ENCODE peak calls at places on chromosomes 11 and 22, in six cellular contexts. One of them, this sample, is unnamed.

GRCh38 chr11:30008946-30009525 is 7.8 kb downstream of the KCNA4 start:
- DNase-seq in mesenchymal stem cell: no peak
- DNase-seq in H9: no peak
- DNase-seq in IMR-90: no peak
- DNase-seq in mesendoderm: no peak
- DNase-seq in H1: no peak
- DNase-seq in this sample: no peak

GRCh38 chr11:93906486-93906885 is 56.1 kb upstream of the VSTM5 start:
- DNase-seq in mesenchymal stem cell: no peak
- DNase-seq in H9: no peak
- DNase-seq in IMR-90: peak
- DNase-seq in mesendoderm: no peak
- DNase-seq in H1: no peak
- DNase-seq in this sample: no peak

GRCh38 chr11:128687321-128687720 is 6.6 kb upstream of the FLI1 start:
- DNase-seq in mesenchymal stem cell: peak
- DNase-seq in H9: peak
- DNase-seq in IMR-90: no peak
- DNase-seq in mesendoderm: peak
- DNase-seq in H1: peak
- DNase-seq in this sample: no peak

GRCh38 chr11:69541501-69542313 is 60.2 kb downstream of the LINC01488 start:
- DNase-seq in mesenchymal stem cell: no peak
- DNase-seq in H9: no peak
- DNase-seq in IMR-90: peak
- DNase-seq in mesendoderm: no peak
- DNase-seq in H1: no peak
- DNase-seq in this sample: no peak

GRCh38 chr11:46315033-46315738 is 32.1 kb upstream of the DGKZ start:
- DNase-seq in mesenchymal stem cell: peak
- DNase-seq in H9: peak
- DNase-seq in IMR-90: peak
- DNase-seq in mesendoderm: peak
- DNase-seq in H1: peak
- DNase-seq in this sample: peak

GRCh38 chr11:64239662-64240466 is 1.0 kb upstream of the FKBP2 start:
- DNase-seq in mesenchymal stem cell: peak
- DNase-seq in H9: no peak
- DNase-seq in IMR-90: no peak
- DNase-seq in mesendoderm: no peak
- DNase-seq in H1: no peak
- DNase-seq in this sample: no peak

GRCh38 chr22:29353860-29354259 is 34.5 kb downstream of the AP1B1 start:
- DNase-seq in mesenchymal stem cell: no peak
- DNase-seq in H9: no peak
- DNase-seq in IMR-90: no peak
- DNase-seq in mesendoderm: no peak
- DNase-seq in H1: no peak
- DNase-seq in this sample: no peak

GRCh38 chr11:118353084-118353710 is 6.2 kb upstream of the UBE4A start:
- DNase-seq in mesenchymal stem cell: peak
- DNase-seq in H9: no peak
- DNase-seq in IMR-90: peak
- DNase-seq in mesendoderm: no peak
- DNase-seq in H1: no peak
- DNase-seq in this sample: no peak

GRCh38 chr11:33110083-33110482 is 51.2 kb downstream of the CSTF3 start:
- DNase-seq in mesenchymal stem cell: no peak
- DNase-seq in H9: no peak
- DNase-seq in IMR-90: no peak
- DNase-seq in mesendoderm: no peak
- DNase-seq in H1: no peak
- DNase-seq in this sample: no peak

GRCh38 chr22:21443735-21444421 is 23.3 kb upstream of the TMEM191C start:
- DNase-seq in mesenchymal stem cell: no peak
- DNase-seq in H9: peak
- DNase-seq in IMR-90: no peak
- DNase-seq in mesendoderm: no peak
- DNase-seq in H1: peak
- DNase-seq in this sample: no peak

GRCh38 chr11:12174145-12175143 is 64.1 kb downstream of the MICAL2 start:
- DNase-seq in mesenchymal stem cell: peak
- DNase-seq in H9: no peak
- DNase-seq in IMR-90: peak
- DNase-seq in mesendoderm: no peak
- DNase-seq in H1: no peak
- DNase-seq in this sample: no peak

GRCh38 chr11:71582309-71582895 is at the start of gene KRTAP5-11:
- DNase-seq in mesenchymal stem cell: no peak
- DNase-seq in H9: no peak
- DNase-seq in IMR-90: no peak
- DNase-seq in mesendoderm: no peak
- DNase-seq in H1: no peak
- DNase-seq in this sample: no peak

GRCh38 chr11:68959465-68960298 is 21.1 kb downstream of the MRGPRD start:
- DNase-seq in mesenchymal stem cell: no peak
- DNase-seq in H9: no peak
- DNase-seq in IMR-90: no peak
- DNase-seq in mesendoderm: no peak
- DNase-seq in H1: no peak
- DNase-seq in this sample: no peak

GRCh38 chr11:71237853-71238252 is 14.5 kb downstream of the SHANK2 start:
- DNase-seq in mesenchymal stem cell: no peak
- DNase-seq in H9: peak
- DNase-seq in IMR-90: no peak
- DNase-seq in mesendoderm: no peak
- DNase-seq in H1: no peak
- DNase-seq in this sample: no peak

GRCh38 chr11:79592441-79593223 is 151.8 kb upstream of the TENM4 start:
- DNase-seq in mesenchymal stem cell: no peak
- DNase-seq in H9: no peak
- DNase-seq in IMR-90: no peak
- DNase-seq in mesendoderm: no peak
- DNase-seq in H1: no peak
- DNase-seq in this sample: no peak

GRCh38 chr11:45146072-45147016 is at the start of gene PRDM11:
- DNase-seq in mesenchymal stem cell: peak
- DNase-seq in H9: peak
- DNase-seq in IMR-90: peak
- DNase-seq in mesendoderm: peak
- DNase-seq in H1: peak
- DNase-seq in this sample: peak
- H2BK120ac ChIP-seq in mesenchymal stem cell: peak
- H2BK120ac ChIP-seq in H9: no peak
- H2BK120ac ChIP-seq in IMR-90: peak
- H2BK120ac ChIP-seq in mesendoderm: peak
- H2BK120ac ChIP-seq in H1: no peak
- H2BK120ac ChIP-seq in this sample: no peak

GRCh38 chr11:78220218-78221157 is 31.8 kb downstream of the USP35 start:
- DNase-seq in mesenchymal stem cell: no peak
- DNase-seq in H9: peak
- DNase-seq in IMR-90: no peak
- DNase-seq in mesendoderm: no peak
- DNase-seq in H1: peak
- DNase-seq in this sample: no peak

GRCh38 chr11:78218707-78219492 is 30.2 kb downstream of the USP35 start:
- DNase-seq in mesenchymal stem cell: no peak
- DNase-seq in H9: peak
- DNase-seq in IMR-90: no peak
- DNase-seq in mesendoderm: no peak
- DNase-seq in H1: no peak
- DNase-seq in this sample: no peak

GRCh38 chr11:78217650-78218541 is 29.2 kb downstream of the USP35 start:
- DNase-seq in mesenchymal stem cell: no peak
- DNase-seq in H9: peak
- DNase-seq in IMR-90: no peak
- DNase-seq in mesendoderm: no peak
- DNase-seq in H1: no peak
- DNase-seq in this sample: no peak

GRCh38 chr11:78221396-78222315 is 32.9 kb downstream of the USP35 start:
- DNase-seq in mesenchymal stem cell: no peak
- DNase-seq in H9: peak
- DNase-seq in IMR-90: no peak
- DNase-seq in mesendoderm: no peak
- DNase-seq in H1: peak
- DNase-seq in this sample: no peak

GRCh38 chr11:78219493-78220217 is 30.9 kb downstream of the USP35 start:
- DNase-seq in mesenchymal stem cell: no peak
- DNase-seq in H9: peak
- DNase-seq in IMR-90: no peak
- DNase-seq in mesendoderm: no peak
- DNase-seq in H1: no peak
- DNase-seq in this sample: no peak
- H4K8ac ChIP-seq in mesenchymal stem cell: no peak
- H4K8ac ChIP-seq in H9: no peak
- H4K8ac ChIP-seq in IMR-90: no peak
- H4K8ac ChIP-seq in mesendoderm: no peak
- H4K8ac ChIP-seq in H1: no peak
- H4K8ac ChIP-seq in this sample: no peak

DNA sequence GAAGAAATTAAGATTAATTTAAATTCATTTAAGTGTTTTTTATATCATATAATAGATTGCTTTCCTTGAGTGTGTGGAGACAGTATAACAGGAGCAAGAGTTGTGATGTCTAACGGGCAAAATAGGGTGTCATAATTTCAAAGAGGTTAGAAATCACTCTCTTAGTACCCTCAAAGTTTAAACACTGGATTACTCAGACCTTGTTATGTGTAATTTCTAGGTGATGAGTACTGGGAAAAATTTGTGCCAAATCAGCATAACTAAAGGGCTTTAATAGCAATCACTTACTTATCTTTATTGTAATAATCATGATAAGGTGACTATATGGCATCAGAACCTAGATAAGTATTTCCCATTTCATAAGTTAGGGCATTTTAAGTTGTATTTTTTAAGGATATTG is 24.0 kb upstream of the PDE3B start:
- DNase-seq in mesenchymal stem cell: no peak
- DNase-seq in H9: no peak
- DNase-seq in IMR-90: no peak
- DNase-seq in mesendoderm: no peak
- DNase-seq in H1: no peak
- DNase-seq in this sample: no peak
- H2BK15ac ChIP-seq in mesenchymal stem cell: no peak
- H2BK15ac ChIP-seq in H9: no peak
- H2BK15ac ChIP-seq in IMR-90: no peak
- H2BK15ac ChIP-seq in mesendoderm: no peak
- H2BK15ac ChIP-seq in H1: no peak
- H2BK15ac ChIP-seq in this sample: no peak

DNA sequence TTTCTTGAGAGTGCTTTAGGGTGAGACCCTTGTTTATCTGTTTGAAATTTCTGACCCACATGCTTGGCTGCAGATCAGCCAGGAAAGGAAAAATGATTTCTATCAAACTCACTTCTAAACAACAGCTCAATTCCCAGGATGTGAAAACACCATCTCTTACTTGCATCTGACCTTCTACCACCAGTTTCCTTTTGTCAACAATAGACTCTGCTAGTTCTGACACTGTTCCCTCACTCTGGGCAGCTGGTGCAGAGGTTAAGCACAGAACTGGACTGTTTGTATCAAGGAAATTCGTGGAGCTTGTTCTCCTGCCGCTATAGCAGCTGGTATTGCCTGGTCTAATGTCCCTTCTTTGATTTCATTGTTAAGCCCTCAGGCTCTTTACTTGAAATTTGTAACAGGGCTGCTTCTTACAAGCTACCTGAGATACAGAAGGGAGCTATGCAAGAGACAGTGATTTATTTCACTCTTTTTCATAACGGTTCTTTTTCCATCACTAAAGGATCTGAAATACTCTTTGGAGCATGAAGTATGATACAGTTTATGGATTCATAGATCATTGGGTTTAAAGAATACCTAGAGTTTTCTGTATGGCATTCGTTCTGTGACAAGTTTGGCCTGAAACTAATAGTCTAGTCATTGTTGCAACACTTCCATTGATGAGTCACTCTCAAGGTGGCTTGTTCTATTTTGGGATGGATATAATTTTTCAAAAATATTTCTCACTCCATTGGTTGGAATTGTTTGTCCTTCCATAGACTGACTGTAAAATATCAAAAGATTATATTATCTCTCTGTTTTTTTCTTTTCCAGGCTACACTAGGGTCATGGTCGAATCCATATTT is 178.2 kb upstream of the ZC3H12C start:
- DNase-seq in mesenchymal stem cell: peak
- DNase-seq in H9: no peak
- DNase-seq in IMR-90: peak
- DNase-seq in mesendoderm: no peak
- DNase-seq in H1: no peak
- DNase-seq in this sample: no peak
- H2BK120ac ChIP-seq in mesenchymal stem cell: no peak
- H2BK120ac ChIP-seq in H9: no peak
- H2BK120ac ChIP-seq in IMR-90: no peak
- H2BK120ac ChIP-seq in mesendoderm: no peak
- H2BK120ac ChIP-seq in H1: no peak
- H2BK120ac ChIP-seq in this sample: no peak

DNA sequence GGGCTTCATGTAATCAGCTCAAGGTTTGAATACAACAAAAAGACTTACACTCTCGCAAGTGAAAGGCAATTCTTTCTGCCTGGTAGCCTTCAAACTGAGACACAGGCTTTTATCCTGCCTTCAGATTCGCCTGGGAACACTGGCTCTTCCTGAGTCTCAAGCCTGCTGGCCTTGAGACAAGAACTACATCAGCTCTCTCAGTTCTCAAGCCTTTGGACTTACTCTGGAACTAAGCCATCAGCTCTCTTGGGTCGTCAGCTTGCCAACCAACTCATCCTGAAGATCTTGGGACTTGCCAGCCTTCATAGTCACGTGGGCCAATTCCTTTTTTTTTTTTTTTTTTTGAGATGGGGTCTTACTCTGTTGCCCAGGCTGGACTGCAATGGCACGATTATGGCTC is 35.7 kb upstream of the LRRC10B start:
- DNase-seq in mesenchymal stem cell: no peak
- DNase-seq in H9: no peak
- DNase-seq in IMR-90: peak
- DNase-seq in mesendoderm: no peak
- DNase-seq in H1: no peak
- DNase-seq in this sample: no peak
- H4K8ac ChIP-seq in mesenchymal stem cell: no peak
- H4K8ac ChIP-seq in H9: no peak
- H4K8ac ChIP-seq in IMR-90: no peak
- H4K8ac ChIP-seq in mesendoderm: no peak
- H4K8ac ChIP-seq in H1: no peak
- H4K8ac ChIP-seq in this sample: no peak

This sample was measured in neuronal stem cell.